ENCODE peak calls at places on chromosomes 1 and 21, in four cellular contexts. D is CD8-positive, alpha-beta memory T cell; A is ovary; U is GM23338. F is an unnamed sample.

GRCh38 chr1:4599521-4599920 is 54.9 kb upstream of the AJAP1 start:
- DNase-seq in D (no peak), A (no peak), U (no peak), F (no peak)

GRCh38 chr1:161367684-161368398 is at the start of gene CFAP126:
- DNase-seq in D (peak; percentile 83), A (peak; percentile 68), U (peak; percentile 91), F (peak; percentile 42)

GRCh38 chr1:225853441-225853840 is 28.7 kb downstream of the TMEM63A start:
- DNase-seq in D (no peak), A (no peak), U (no peak), F (no peak)

GRCh38 chr1:32538887-32539583 is at the start of gene ZBTB8A:
- DNase-seq in D (no peak), A (peak; percentile 47), U (peak; percentile 84), F (peak; percentile 81)

GRCh38 chr1:33358771-33359503 is 38.0 kb upstream of the A3GALT2 start:
- DNase-seq in D (no peak), A (no peak), U (no peak), F (no peak)

GRCh38 chr1:223102797-223103533 is 40.1 kb downstream of the TLR5 start:
- DNase-seq in D (no peak), A (no peak), U (no peak), F (no peak)

GRCh38 chr1:40769815-40770214 is 13.8 kb upstream of the KCNQ4 start:
- DNase-seq in D (no peak), A (no peak), U (no peak), F (no peak)

GRCh38 chr21:46095106-46095719 is 2.7 kb upstream of the COL6A2 start:
- DNase-seq in D (no peak), A (peak; percentile 23), U (no peak), F (no peak)

GRCh38 chr1:43365678-43366077 is 2.1 kb downstream of the ELOVL1 start:
- DNase-seq in D (no peak), A (no peak), U (no peak), F (no peak)
- H3K4me3 ChIP-seq in D (no peak overlapping the region), A (no peak overlapping the region), U (peak overlapping the region; percentile 90), F (no peak overlapping the region)

GRCh38 chr1:71312545-71312944 is 231.7 kb upstream of the ZRANB2 start:
- DNase-seq in D (no peak), A (no peak), U (no peak), F (no peak)
- H3K4me3 ChIP-seq in D (no peak overlapping the region), A (no peak overlapping the region), U (no peak overlapping the region), F (no peak overlapping the region)

GRCh38 chr1:16146888-16147614 is 8.8 kb downstream of the EPHA2 start:
- DNase-seq in D (no peak), A (no peak), U (no peak), F (no peak)

GRCh38 chr1:16144325-16145029 is 11.4 kb downstream of the EPHA2 start:
- DNase-seq in D (no peak), A (no peak), U (no peak), F (no peak)

GRCh38 chr1:16145988-16146887 is 9.6 kb downstream of the EPHA2 start:
- DNase-seq in D (no peak), A (peak; percentile 88), U (peak; percentile 95), F (peak; percentile 90)

GRCh38 chr1:16143566-16144324 is 12.1 kb downstream of the EPHA2 start:
- DNase-seq in D (no peak), A (no peak), U (no peak), F (no peak)

GRCh38 chr1:16145030-16145987 is 10.6 kb downstream of the EPHA2 start:
- DNase-seq in D (no peak), A (peak; percentile 79), U (peak; percentile 68), F (peak; percentile 96)
- H3K4me3 ChIP-seq in D (no peak overlapping the region), A (peak overlapping the region; percentile 25), U (peak overlapping the region; percentile 42), F (peak overlapping the region; percentile 52)

GRCh38 chr1:204578867-204579664 is 62.9 kb downstream of the MDM4 start:
- DNase-seq in D (no peak), A (peak; percentile 33), U (peak; percentile 59), F (no peak)
- H3K4me3 ChIP-seq in D (peak overlapping the region; percentile 52), A (peak overlapping the region; percentile 2), U (no peak overlapping the region), F (peak overlapping the region; percentile 13)

DNA sequence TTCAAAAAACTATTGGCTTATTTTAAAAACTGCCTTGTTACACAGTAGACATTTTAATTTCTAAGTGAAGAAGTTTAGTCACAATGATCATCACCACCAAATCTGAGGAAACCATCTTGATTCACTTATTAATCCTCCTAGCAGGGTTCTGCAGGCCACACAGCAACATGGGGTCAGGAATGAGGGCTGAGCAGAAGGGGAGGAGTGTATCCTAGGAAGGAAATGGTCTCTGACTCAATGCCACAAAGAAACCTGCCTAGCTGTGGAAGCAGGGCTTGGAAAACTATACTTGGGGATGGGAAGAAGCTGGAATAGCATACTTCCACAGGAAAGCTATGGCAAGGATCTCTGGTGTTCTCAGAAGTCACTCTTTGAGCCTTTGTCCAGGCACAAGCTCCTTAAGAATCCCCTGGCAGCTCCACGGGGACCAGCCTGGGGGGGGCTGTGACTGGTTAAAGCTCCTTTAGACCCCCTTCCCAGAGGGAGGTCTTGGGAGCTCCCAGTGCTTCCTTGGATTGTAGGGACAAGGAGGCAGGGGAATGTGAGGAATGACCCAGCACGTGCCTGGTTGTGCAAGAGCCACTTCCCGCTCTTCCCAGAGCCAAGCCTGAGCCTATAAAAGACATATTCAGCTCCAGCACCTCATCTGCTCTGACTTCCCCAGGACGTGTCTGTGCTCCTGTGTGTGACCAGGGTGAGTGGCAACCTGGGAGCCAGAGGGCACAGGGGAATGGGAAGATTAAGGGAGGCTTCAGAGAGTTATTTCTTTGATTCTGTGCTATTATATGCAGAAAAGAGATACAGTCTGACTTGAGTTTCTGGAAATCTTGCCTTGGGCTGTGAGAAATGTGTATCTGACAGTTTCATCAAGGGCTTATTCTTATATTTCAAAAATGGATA is at the start of gene LCE2A:
- DNase-seq in D (no peak), A (no peak), U (peak; percentile 5), F (no peak)
- H3K4me3 ChIP-seq in D (no peak within 1 kb of the TSS), A (no peak within 1 kb of the TSS), U (no peak within 1 kb of the TSS), F (no peak within 1 kb of the TSS)

GRCh38 chr1:220878223-220879081 is 791 bp upstream of the HLX start:
- DNase-seq in D (no peak), A (no peak), U (peak; percentile 38), F (no peak)

GRCh38 chr1:220875233-220875632 is 4.0 kb upstream of the HLX start:
- DNase-seq in D (no peak), A (no peak), U (no peak), F (no peak)

GRCh38 chr1:220879090-220879508 is at the start of gene HLX:
- DNase-seq in D (no peak), A (peak; percentile 89), U (peak; percentile 80), F (peak; percentile 94)

GRCh38 chr1:220877348-220878095 is 1.7 kb upstream of the HLX start:
- DNase-seq in D (no peak), A (no peak), U (peak; percentile 65), F (no peak)

GRCh38 chr1:220876511-220877347 is 2.5 kb upstream of the HLX start:
- DNase-seq in D (no peak), A (no peak), U (peak; percentile 84), F (no peak)
- H3K4me3 ChIP-seq in D (no peak overlapping the region), A (no peak overlapping the region), U (peak overlapping the region; percentile 57), F (no peak overlapping the region)

DNA sequence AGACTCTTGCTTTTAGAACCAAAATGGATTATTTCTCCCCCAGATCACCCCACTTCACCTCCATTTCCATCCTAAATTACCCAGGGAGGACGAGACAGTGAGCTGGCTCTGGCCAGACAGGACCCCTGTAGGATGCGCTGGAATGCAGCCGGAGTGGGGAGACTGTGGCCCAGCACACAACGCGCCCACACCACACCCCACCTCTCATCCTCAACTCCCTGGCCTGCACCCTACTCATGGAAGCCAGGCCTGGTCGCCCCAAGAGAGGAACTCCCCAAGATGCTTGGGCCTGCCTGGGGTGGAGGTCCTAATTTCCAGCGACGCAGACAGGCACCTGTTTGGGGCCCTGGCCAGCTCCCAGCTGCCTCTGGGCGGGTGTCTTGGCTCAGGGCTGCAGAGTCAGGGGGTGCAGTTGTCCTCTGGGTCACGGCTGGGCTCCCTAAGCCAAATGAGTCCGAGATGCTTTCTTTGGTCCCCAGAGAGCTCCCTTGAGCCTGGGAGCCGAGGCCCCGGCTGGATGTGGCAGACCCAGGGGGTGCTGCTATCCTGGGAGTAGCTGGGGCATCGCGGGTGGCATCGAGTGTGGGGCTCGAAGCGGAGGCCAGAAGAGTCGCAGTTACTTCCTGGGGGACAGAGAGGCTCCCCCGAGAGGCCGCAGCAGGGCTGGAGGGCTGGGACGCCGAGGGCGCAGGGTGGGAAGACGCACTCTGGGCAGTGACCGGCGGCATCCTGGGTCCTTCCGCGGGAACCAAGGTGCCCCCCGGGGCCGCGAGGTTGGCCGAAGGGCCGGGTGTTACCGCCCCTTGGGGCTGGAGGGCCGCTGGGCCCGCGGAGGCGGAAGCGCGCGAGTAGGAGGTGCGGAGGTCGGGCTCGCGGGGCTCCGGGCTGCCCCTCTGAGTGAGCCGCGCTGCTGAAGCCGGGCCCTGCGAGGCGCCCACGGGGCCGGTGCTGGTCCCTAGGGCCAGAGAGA is 10.4 kb downstream of the CLEC20A start:
- DNase-seq in D (no peak), A (no peak), U (peak; percentile 45), F (no peak)
- H3K4me3 ChIP-seq in D (no peak overlapping the region), A (no peak overlapping the region), U (peak overlapping the region; percentile 37), F (no peak overlapping the region)

GRCh38 chr1:28364888-28365287 is 4.7 kb upstream of the PHACTR4 start:
- DNase-seq in D (no peak), A (no peak), U (no peak), F (no peak)

GRCh38 chr1:28354121-28354520 is 15.4 kb upstream of the PHACTR4 start:
- DNase-seq in D (no peak), A (no peak), U (no peak), F (peak; percentile 80)

GRCh38 chr1:28358701-28359100 is 10.8 kb upstream of the PHACTR4 start:
- DNase-seq in D (no peak), A (no peak), U (no peak), F (no peak)

DNA sequence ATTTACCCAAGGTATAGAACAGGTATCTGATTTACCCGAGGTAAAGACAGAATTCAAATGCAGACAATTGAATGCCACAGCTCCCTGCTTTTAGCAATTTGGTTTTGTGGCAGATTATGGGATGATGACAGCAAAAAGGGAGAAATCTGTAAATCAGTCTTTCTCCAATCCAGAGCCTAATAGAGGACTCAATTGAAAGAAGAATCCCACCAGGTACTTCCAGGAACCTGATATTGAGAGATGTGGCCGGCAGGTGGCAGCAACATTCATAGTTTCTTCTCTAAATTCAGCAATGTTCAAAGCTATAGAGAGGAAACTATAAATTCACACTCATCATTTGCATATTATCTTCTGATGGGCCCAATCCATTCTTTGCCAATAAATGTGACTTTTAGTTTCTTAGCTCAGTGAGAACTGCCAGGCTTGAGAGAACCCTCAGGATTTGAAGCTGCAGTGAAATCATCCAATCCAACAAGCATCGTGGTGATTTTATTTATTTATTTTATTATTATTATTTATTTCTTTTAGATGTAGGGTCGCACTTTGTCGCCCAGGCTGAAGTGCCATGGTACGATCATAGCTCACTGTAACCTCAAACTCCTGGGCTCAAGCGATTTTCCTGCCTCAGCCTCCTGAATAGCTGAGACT is 9.8 kb upstream of the PHACTR4 start:
- DNase-seq in D (peak; percentile 78), A (peak; percentile 83), U (peak; percentile 88), F (peak; percentile 78)
- H3K4me3 ChIP-seq in D (no peak overlapping the region), A (no peak overlapping the region), U (no peak overlapping the region), F (no peak overlapping the region)